ENCODE peak calls at places on chromosomes 13 and 19, in five cellular contexts. A is astrocyte of the spinal cord, C is uterus, F is WTC11, T is GM13976. L is an unnamed sample.

GRCh38 chr13:114004416-114005205 is 30.7 kb upstream of the C13orf46 start:
- DNase-seq in A (peak), C (no peak), F (no peak), T (no peak), L (no peak)

GRCh38 chr19:40394816-40395210 is 4.8 kb upstream of the HIPK4 start:
- DNase-seq in A (no peak), C (no peak), F (no peak), T (no peak), L (no peak)

GRCh38 chr19:48203227-48203793 is 32.8 kb downstream of the ZSWIM9 start:
- DNase-seq in A (no peak), C (no peak), F (no peak), T (no peak), L (no peak)

GRCh38 chr13:70090036-70090723 is 17.4 kb upstream of the ATXN8OS start:
- DNase-seq in A (no peak), C (no peak), F (no peak), T (no peak), L (no peak)

GRCh38 chr13:51488212-51488611 is 35.4 kb upstream of the INTS6 start:
- DNase-seq in A (no peak), C (no peak), F (no peak), T (no peak), L (no peak)

GRCh38 chr13:60642552-60642951 is 245.5 kb downstream of the TDRD3 start:
- DNase-seq in A (no peak), C (no peak), F (no peak), T (no peak), L (no peak)

GRCh38 chr19:44943801-44944249 is 1.8 kb downstream of the APOC4 start:
- DNase-seq in A (no peak), C (no peak), F (no peak), T (peak), L (peak)

GRCh38 chr13:50635504-50635903 is 208.0 kb downstream of the DLEU7 start:
- DNase-seq in A (no peak), C (peak), F (no peak), T (peak), L (no peak)

GRCh38 chr13:100491164-100491847 is 97.3 kb downstream of the GGACT start:
- DNase-seq in A (peak), C (peak), F (no peak), T (no peak), L (no peak)

GRCh38 chr13:103395140-103395539 is 328.9 kb upstream of the SLC10A2 start:
- DNase-seq in A (no peak), C (no peak), F (no peak), T (no peak), L (no peak)

GRCh38 chr19:16943942-16944625 is 55.3 kb downstream of the F2RL3 start:
- DNase-seq in A (no peak), C (no peak), F (no peak), T (peak), L (peak)

GRCh38 chr19:40976134-40976533 is 14.9 kb upstream of the CYP2B6 start:
- DNase-seq in A (no peak), C (no peak), F (no peak), T (no peak), L (no peak)

GRCh38 chr13:73754241-73754640 is 380.0 kb downstream of the KLF12 start:
- DNase-seq in A (no peak), C (no peak), F (no peak), T (no peak), L (no peak)

GRCh38 chr19:54256250-54257115 is 590 bp downstream of the LILRB5 start:
- DNase-seq in A (no peak), C (no peak), F (no peak), T (no peak), L (no peak)

GRCh38 chr19:4061683-4062575 is 4.8 kb downstream of the ZBTB7A start:
- DNase-seq in A (no peak), C (peak), F (no peak), T (no peak), L (no peak)

GRCh38 chr19:29415507-29415906 is 110.3 kb upstream of the VSTM2B start:
- DNase-seq in A (no peak), C (no peak), F (peak), T (no peak), L (no peak)

GRCh38 chr13:42233726-42234125 is 38.2 kb upstream of the AKAP11 start:
- DNase-seq in A (no peak), C (no peak), F (no peak), T (no peak), L (no peak)

GRCh38 chr19:56071151-56071550 is 49.9 kb downstream of the ZNF787 start:
- DNase-seq in A (no peak), C (no peak), F (no peak), T (no peak), L (no peak)

GRCh38 chr13:65468628-65469027 is 1761.5 kb downstream of the PCDH9 start:
- DNase-seq in A (peak), C (no peak), F (no peak), T (no peak), L (no peak)

GRCh38 chr19:7421941-7422744 is 66.7 kb downstream of the PEX11G start:
- DNase-seq in A (no peak), C (no peak), F (no peak), T (no peak), L (no peak)

GRCh38 chr13:33711441-33711840 is 106.5 kb upstream of the RFC3 start:
- DNase-seq in A (no peak), C (no peak), F (no peak), T (no peak), L (no peak)

GRCh38 chr13:45162194-45162593 is 38.7 kb downstream of the KCTD4 start:
- DNase-seq in A (peak), C (no peak), F (no peak), T (no peak), L (no peak)

GRCh38 chr19:13954185-13954584 is 1.9 kb downstream of the DCAF15 start:
- DNase-seq in A (no peak), C (no peak), F (no peak), T (no peak), L (no peak)

GRCh38 chr13:80962855-80963254 is 621.9 kb upstream of the SPRY2 start:
- DNase-seq in A (no peak), C (no peak), F (no peak), T (no peak), L (no peak)

GRCh38 chr19:12974301-12975220 is 5.2 kb downstream of the DAND5 start:
- DNase-seq in A (no peak), C (no peak), F (no peak), T (peak), L (no peak)

GRCh38 chr13:61247149-61247936 is 168.3 kb downstream of the PCDH20 start:
- DNase-seq in A (no peak), C (no peak), F (peak), T (no peak), L (peak)

GRCh38 chr13:30431269-30431950 is 9.1 kb downstream of the UBE2L5 start:
- DNase-seq in A (peak), C (no peak), F (no peak), T (no peak), L (no peak)

GRCh38 chr13:90447034-90447734 is 900.3 kb upstream of the MIR17HG start:
- DNase-seq in A (no peak), C (no peak), F (no peak), T (no peak), L (no peak)

GRCh38 chr13:35157143-35157755 is 215.2 kb downstream of the NBEA start:
- DNase-seq in A (peak), C (no peak), F (peak), T (peak), L (peak)

GRCh38 chr13:79538757-79539156 is 57.8 kb downstream of the NDFIP2 start:
- DNase-seq in A (no peak), C (no peak), F (no peak), T (no peak), L (no peak)

GRCh38 chr19:17706750-17707181 is 12.5 kb upstream of the MAP1S start:
- DNase-seq in A (peak), C (no peak), F (peak), T (no peak), L (no peak)

GRCh38 chr19:4635763-4636135 is 3.6 kb upstream of the TNFAIP8L1 start:
- DNase-seq in A (no peak), C (no peak), F (no peak), T (peak), L (no peak)

GRCh38 chr13:110392510-110393233 is 85.6 kb downstream of the COL4A2 start:
- DNase-seq in A (peak), C (no peak), F (no peak), T (no peak), L (no peak)

GRCh38 chr19:39684283-39684682 is 20.0 kb upstream of the LGALS14 start:
- DNase-seq in A (no peak), C (no peak), F (no peak), T (no peak), L (no peak)

GRCh38 chr19:44808463-44809371 is at the start of gene BCAM:
- DNase-seq in A (peak), C (peak), F (peak), T (peak), L (peak)

GRCh38 chr19:44796701-44797115 is 12.2 kb upstream of the BCAM start:
- DNase-seq in A (peak), C (no peak), F (no peak), T (peak), L (no peak)

GRCh38 chr19:8393192-8393870 is 3.2 kb downstream of the RAB11B start:
- DNase-seq in A (no peak), C (no peak), F (no peak), T (no peak), L (no peak)

GRCh38 chr19:2456301-2456570 is 523 bp downstream of the LMNB2 start:
- DNase-seq in A (no peak), C (peak), F (no peak), T (no peak), L (no peak)
- TF ChIP-seq CTCF in A (no peak), C (no peak), F (no peak), T (no peak), L (no peak)

GRCh38 chr19:58519355-58520256 is at the start of gene ZBTB45:
- DNase-seq in A (peak), C (peak), F (peak), T (peak), L (peak)

GRCh38 chr19:58520257-58520599 is 618 bp upstream of the ZBTB45 start:
- DNase-seq in A (no peak), C (no peak), F (no peak), T (no peak), L (no peak)

GRCh38 chr19:58518261-58519086 is 1.1 kb downstream of the ZBTB45 start:
- DNase-seq in A (no peak), C (no peak), F (no peak), T (no peak), L (no peak)

GRCh38 chr19:58516964-58517833 is 2.4 kb downstream of the ZBTB45 start:
- DNase-seq in A (no peak), C (no peak), F (peak), T (no peak), L (no peak)

GRCh38 chr19:58519087-58519354 is 589 bp downstream of the ZBTB45 start:
- DNase-seq in A (peak), C (peak), F (peak), T (peak), L (peak)
- TF ChIP-seq CTCF in A (peak), C (peak), F (no peak), T (peak), L (peak)

GRCh38 chr13:32212420-32212819 is 102.7 kb downstream of the ZAR1L start:
- DNase-seq in A (peak), C (no peak), F (no peak), T (no peak), L (no peak)

GRCh38 chr13:32209670-32210069 is 105.5 kb downstream of the ZAR1L start:
- DNase-seq in A (no peak), C (no peak), F (no peak), T (no peak), L (no peak)

GRCh38 chr13:32208860-32209259 is 106.3 kb downstream of the ZAR1L start:
- DNase-seq in A (no peak), C (no peak), F (no peak), T (no peak), L (no peak)

GRCh38 chr13:32211788-32212187 is 103.4 kb downstream of the ZAR1L start:
- DNase-seq in A (peak), C (no peak), F (no peak), T (no peak), L (no peak)

GRCh38 chr13:32210081-32210480 is 105.1 kb downstream of the ZAR1L start:
- DNase-seq in A (no peak), C (no peak), F (no peak), T (no peak), L (no peak)
- TF ChIP-seq CTCF in A (no peak), C (no peak), F (no peak), T (no peak), L (no peak)

GRCh38 chr13:75042809-75043208 is 439.2 kb downstream of the TBC1D4 start:
- DNase-seq in A (no peak), C (no peak), F (no peak), T (no peak), L (no peak)

DNA sequence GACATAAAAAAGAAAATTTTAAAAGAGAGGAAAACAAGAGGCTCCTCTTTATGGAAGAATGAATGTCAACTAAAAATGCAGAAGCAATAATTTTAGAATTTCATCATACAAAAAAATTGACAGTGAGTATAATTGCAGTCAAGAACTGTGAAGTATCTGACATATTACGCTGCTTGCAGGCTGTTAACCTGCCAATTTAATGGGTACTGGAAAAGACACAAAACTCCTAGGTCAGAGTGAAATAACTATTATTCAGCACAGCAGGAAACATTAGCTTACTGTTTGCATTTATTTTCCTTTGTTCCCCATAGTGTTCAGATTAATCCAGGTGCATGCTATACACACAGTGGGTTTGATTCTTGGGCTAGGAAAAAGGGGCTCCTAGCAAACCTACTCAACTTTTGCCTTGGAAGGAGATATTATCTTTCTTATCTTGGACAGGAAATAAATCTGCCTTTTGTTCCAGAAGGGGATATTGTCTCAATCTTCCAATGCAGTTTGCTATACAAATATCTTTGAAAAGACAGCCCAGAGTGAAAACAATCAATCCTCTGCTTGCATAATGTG is 443.6 kb downstream of the TBC1D4 start:
- DNase-seq in A (no peak), C (no peak), F (no peak), T (no peak), L (no peak)
- TF ChIP-seq CTCF in A (no peak), C (no peak), F (no peak), T (no peak), L (no peak)

GRCh38 chr19:36378625-36379509 is at the start of gene ZFP14:
- DNase-seq in A (peak), C (peak), F (peak), T (peak), L (peak)
- TF ChIP-seq CTCF in A (peak), C (peak), F (no peak), T (no peak), L (peak)

GRCh38 chr19:15453091-15453498 is 3.3 kb upstream of the WIZ start:
- DNase-seq in A (no peak), C (no peak), F (peak), T (no peak), L (no peak)
- TF ChIP-seq CTCF in A (no peak), C (peak), F (no peak), T (no peak), L (no peak)

DNA sequence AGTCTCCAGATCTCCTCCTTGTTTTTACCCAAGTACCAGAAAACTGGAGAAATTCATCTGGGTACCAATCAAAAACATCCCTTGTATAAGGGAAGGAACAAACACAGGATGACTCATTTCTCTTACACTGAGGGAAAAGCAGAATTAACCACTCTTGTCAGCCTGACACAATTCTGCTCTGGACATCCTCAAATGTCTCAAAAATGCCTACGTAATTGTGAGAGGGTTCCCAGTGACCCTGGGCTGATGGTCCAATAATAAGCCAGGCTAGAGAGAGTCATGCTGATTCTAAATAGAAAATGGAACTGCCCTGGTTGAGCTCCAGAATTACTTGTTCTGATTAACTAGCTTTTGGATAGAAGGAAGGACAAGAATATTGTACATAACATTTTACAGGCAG is 14.5 kb downstream of the ZNF708 start:
- DNase-seq in A (no peak), C (no peak), F (no peak), T (no peak), L (no peak)
- TF ChIP-seq CTCF in A (no peak), C (no peak), F (no peak), T (no peak), L (no peak)

GRCh38 chr19:49690073-49690655 is 752 bp upstream of the CPT1C start:
- DNase-seq in A (no peak), C (no peak), F (no peak), T (no peak), L (no peak)
- TF ChIP-seq CTCF in A (no peak), C (no peak), F (peak), T (no peak), L (no peak)

GRCh38 chr13:39527961-39528720 is 74.9 kb downstream of the LHFPL6 start:
- DNase-seq in A (peak), C (peak), F (no peak), T (no peak), L (no peak)

GRCh38 chr13:39527301-39527700 is 75.7 kb downstream of the LHFPL6 start:
- DNase-seq in A (no peak), C (no peak), F (no peak), T (no peak), L (no peak)

GRCh38 chr13:39526499-39526898 is 76.5 kb downstream of the LHFPL6 start:
- DNase-seq in A (no peak), C (no peak), F (no peak), T (no peak), L (no peak)

GRCh38 chr13:39522329-39522728 is 80.7 kb downstream of the LHFPL6 start:
- DNase-seq in A (no peak), C (no peak), F (no peak), T (no peak), L (no peak)

DNA sequence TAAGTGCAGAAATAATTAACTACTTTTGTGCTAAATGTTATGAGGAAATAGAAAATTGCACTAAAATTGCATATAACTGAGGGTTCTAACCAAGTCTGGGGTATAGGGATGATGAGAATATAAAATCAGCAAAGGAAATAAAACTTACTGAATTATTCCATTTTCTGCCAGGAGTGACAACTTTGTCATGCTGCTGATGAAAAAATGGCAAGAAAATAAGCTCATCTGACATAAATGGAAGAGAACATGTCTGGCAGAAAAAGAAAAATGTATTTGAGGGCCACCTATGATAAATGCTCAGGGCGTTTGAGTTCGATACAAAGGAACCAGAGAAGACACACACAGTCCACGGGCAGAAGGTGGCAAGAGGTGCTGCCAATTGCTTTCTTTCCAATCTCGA is 78.2 kb downstream of the LHFPL6 start:
- DNase-seq in A (no peak), C (no peak), F (no peak), T (no peak), L (no peak)
- TF ChIP-seq CTCF in A (no peak), C (no peak), F (no peak), T (no peak), L (no peak)

GRCh38 chr19:46049597-46049996 is 8.8 kb upstream of the IGFL4 start:
- DNase-seq in A (no peak), C (no peak), F (peak), T (no peak), L (no peak)
- TF ChIP-seq CTCF in A (no peak), C (no peak), F (peak), T (peak), L (peak)

L was measured in GM10248.